ENCODE peak calls at places on chromosome 11, in ten cellular contexts. One of them, this sample, is unnamed.

GRCh38 chr11:35980646-35981402 is 37.0 kb downstream of the LDLRAD3 start:
- DNase-seq in mesendoderm: no peak
- DNase-seq in colonic mucosa: no peak
- DNase-seq in HCT116: no peak
- DNase-seq in thoracic aorta: no peak
- DNase-seq in SJSA1: no peak
- DNase-seq in A549: no peak
- DNase-seq in naive thymus-derived CD4-positive, alpha-beta T cell: no peak
- DNase-seq in heart left ventricle: no peak
- DNase-seq in aorta: no peak
- DNase-seq in this sample: no peak

GRCh38 chr11:112811781-112812180 is 149.4 kb upstream of the NCAM1 start:
- DNase-seq in mesendoderm: no peak
- DNase-seq in colonic mucosa: no peak
- DNase-seq in HCT116: no peak
- DNase-seq in thoracic aorta: no peak
- DNase-seq in SJSA1: no peak
- DNase-seq in A549: no peak
- DNase-seq in naive thymus-derived CD4-positive, alpha-beta T cell: no peak
- DNase-seq in heart left ventricle: no peak
- DNase-seq in aorta: no peak
- DNase-seq in this sample: no peak

GRCh38 chr11:1372660-1373059 is 17.1 kb upstream of the BRSK2 start:
- DNase-seq in mesendoderm: no peak
- DNase-seq in colonic mucosa: no peak
- DNase-seq in HCT116: no peak
- DNase-seq in thoracic aorta: no peak
- DNase-seq in SJSA1: no peak
- DNase-seq in A549: no peak
- DNase-seq in naive thymus-derived CD4-positive, alpha-beta T cell: no peak
- DNase-seq in heart left ventricle: no peak
- DNase-seq in aorta: no peak
- DNase-seq in this sample: no peak

GRCh38 chr11:9600166-9600565 is 26.7 kb downstream of the WEE1 start:
- DNase-seq in mesendoderm: no peak
- DNase-seq in colonic mucosa: no peak
- DNase-seq in HCT116: no peak
- DNase-seq in thoracic aorta: no peak
- DNase-seq in SJSA1: no peak
- DNase-seq in A549: no peak
- DNase-seq in naive thymus-derived CD4-positive, alpha-beta T cell: no peak
- DNase-seq in heart left ventricle: no peak
- DNase-seq in aorta: no peak
- DNase-seq in this sample: no peak

GRCh38 chr11:105297463-105297862 is 157.9 kb upstream of the CARD18 start:
- DNase-seq in mesendoderm: no peak
- DNase-seq in colonic mucosa: no peak
- DNase-seq in HCT116: no peak
- DNase-seq in thoracic aorta: no peak
- DNase-seq in SJSA1: no peak
- DNase-seq in A549: no peak
- DNase-seq in naive thymus-derived CD4-positive, alpha-beta T cell: no peak
- DNase-seq in heart left ventricle: no peak
- DNase-seq in aorta: no peak
- DNase-seq in this sample: no peak

GRCh38 chr11:10302744-10303557 is 1.9 kb upstream of the ADM start:
- DNase-seq in mesendoderm: peak; percentile 72
- DNase-seq in colonic mucosa: peak; percentile 98
- DNase-seq in HCT116: no peak
- DNase-seq in thoracic aorta: peak; percentile 41
- DNase-seq in SJSA1: peak; percentile 77
- DNase-seq in A549: no peak
- DNase-seq in naive thymus-derived CD4-positive, alpha-beta T cell: peak; percentile 73
- DNase-seq in heart left ventricle: peak; percentile 90
- DNase-seq in aorta: peak; percentile 94
- DNase-seq in this sample: peak; percentile 74

GRCh38 chr11:92482502-92482901 is 257.9 kb downstream of the FAT3 start:
- DNase-seq in mesendoderm: peak; percentile 17
- DNase-seq in colonic mucosa: no peak
- DNase-seq in HCT116: no peak
- DNase-seq in thoracic aorta: no peak
- DNase-seq in SJSA1: no peak
- DNase-seq in A549: no peak
- DNase-seq in naive thymus-derived CD4-positive, alpha-beta T cell: no peak
- DNase-seq in heart left ventricle: no peak
- DNase-seq in aorta: no peak
- DNase-seq in this sample: no peak

GRCh38 chr11:116294630-116295029 is 478.2 kb downstream of the BUD13 start:
- DNase-seq in mesendoderm: peak; percentile 87
- DNase-seq in colonic mucosa: no peak
- DNase-seq in HCT116: no peak
- DNase-seq in thoracic aorta: no peak
- DNase-seq in SJSA1: no peak
- DNase-seq in A549: no peak
- DNase-seq in naive thymus-derived CD4-positive, alpha-beta T cell: no peak
- DNase-seq in heart left ventricle: no peak
- DNase-seq in aorta: no peak
- DNase-seq in this sample: no peak

GRCh38 chr11:69319255-69320106 is 25.5 kb downstream of the MYEOV start:
- DNase-seq in mesendoderm: no peak
- DNase-seq in colonic mucosa: no peak
- DNase-seq in HCT116: no peak
- DNase-seq in thoracic aorta: no peak
- DNase-seq in SJSA1: peak; percentile 68
- DNase-seq in A549: no peak
- DNase-seq in naive thymus-derived CD4-positive, alpha-beta T cell: no peak
- DNase-seq in heart left ventricle: no peak
- DNase-seq in aorta: no peak
- DNase-seq in this sample: no peak
- H3K4me1 ChIP-seq in mesendoderm: peaks cover 3% of the 10 kb centered on the region
- H3K4me1 ChIP-seq in colonic mucosa: no peaks in the 10 kb centered on the region
- H3K4me1 ChIP-seq in HCT116: peaks cover 13% of the 10 kb centered on the region
- H3K4me1 ChIP-seq in thoracic aorta: peaks cover 22% of the 10 kb centered on the region
- H3K4me1 ChIP-seq in SJSA1: peaks cover 62% of the 10 kb centered on the region
- H3K4me1 ChIP-seq in A549: peaks cover 28% of the 10 kb centered on the region
- H3K4me1 ChIP-seq in naive thymus-derived CD4-positive, alpha-beta T cell: no peaks in the 10 kb centered on the region
- H3K4me1 ChIP-seq in heart left ventricle: no peaks in the 10 kb centered on the region
- H3K4me1 ChIP-seq in aorta: peaks cover 11% of the 10 kb centered on the region
- H3K4me1 ChIP-seq in this sample: peaks cover 4% of the 10 kb centered on the region

GRCh38 chr11:111446404-111447152 is 65.6 kb downstream of the BTG4 start:
- DNase-seq in mesendoderm: peak; percentile 94
- DNase-seq in colonic mucosa: peak; percentile 90
- DNase-seq in HCT116: peak; percentile 85
- DNase-seq in thoracic aorta: peak; percentile 40
- DNase-seq in SJSA1: peak; percentile 71
- DNase-seq in A549: peak; percentile 83
- DNase-seq in naive thymus-derived CD4-positive, alpha-beta T cell: peak; percentile 91
- DNase-seq in heart left ventricle: peak; percentile 80
- DNase-seq in aorta: peak; percentile 85
- DNase-seq in this sample: peak; percentile 83
- H3K4me1 ChIP-seq in mesendoderm: no peaks in the 10 kb centered on the region
- H3K4me1 ChIP-seq in colonic mucosa: no peaks in the 10 kb centered on the region
- H3K4me1 ChIP-seq in HCT116: no peaks in the 10 kb centered on the region
- H3K4me1 ChIP-seq in thoracic aorta: no peaks in the 10 kb centered on the region
- H3K4me1 ChIP-seq in SJSA1: peaks cover 20% of the 10 kb centered on the region
- H3K4me1 ChIP-seq in A549: no peaks in the 10 kb centered on the region
- H3K4me1 ChIP-seq in naive thymus-derived CD4-positive, alpha-beta T cell: peaks cover 13% of the 10 kb centered on the region
- H3K4me1 ChIP-seq in heart left ventricle: no peaks in the 10 kb centered on the region
- H3K4me1 ChIP-seq in aorta: no peaks in the 10 kb centered on the region
- H3K4me1 ChIP-seq in this sample: peaks cover 18% of the 10 kb centered on the region

GRCh38 chr11:74447720-74448119 is 19.6 kb downstream of the KCNE3 start:
- DNase-seq in mesendoderm: no peak
- DNase-seq in colonic mucosa: no peak
- DNase-seq in HCT116: no peak
- DNase-seq in thoracic aorta: no peak
- DNase-seq in SJSA1: no peak
- DNase-seq in A549: no peak
- DNase-seq in naive thymus-derived CD4-positive, alpha-beta T cell: no peak
- DNase-seq in heart left ventricle: no peak
- DNase-seq in aorta: no peak
- DNase-seq in this sample: no peak

GRCh38 chr11:74452366-74452765 is 15.0 kb downstream of the KCNE3 start:
- DNase-seq in mesendoderm: no peak
- DNase-seq in colonic mucosa: no peak
- DNase-seq in HCT116: no peak
- DNase-seq in thoracic aorta: no peak
- DNase-seq in SJSA1: no peak
- DNase-seq in A549: no peak
- DNase-seq in naive thymus-derived CD4-positive, alpha-beta T cell: no peak
- DNase-seq in heart left ventricle: no peak
- DNase-seq in aorta: no peak
- DNase-seq in this sample: no peak

GRCh38 chr11:74450318-74450717 is 17.0 kb downstream of the KCNE3 start:
- DNase-seq in mesendoderm: no peak
- DNase-seq in colonic mucosa: no peak
- DNase-seq in HCT116: no peak
- DNase-seq in thoracic aorta: no peak
- DNase-seq in SJSA1: no peak
- DNase-seq in A549: no peak
- DNase-seq in naive thymus-derived CD4-positive, alpha-beta T cell: no peak
- DNase-seq in heart left ventricle: no peak
- DNase-seq in aorta: no peak
- DNase-seq in this sample: no peak

GRCh38 chr11:74449369-74449931 is 17.9 kb downstream of the KCNE3 start:
- DNase-seq in mesendoderm: peak; percentile 82
- DNase-seq in colonic mucosa: peak; percentile 63
- DNase-seq in HCT116: peak; percentile 57
- DNase-seq in thoracic aorta: no peak
- DNase-seq in SJSA1: peak; percentile 49
- DNase-seq in A549: peak; percentile 68
- DNase-seq in naive thymus-derived CD4-positive, alpha-beta T cell: peak; percentile 77
- DNase-seq in heart left ventricle: peak; percentile 70
- DNase-seq in aorta: no peak
- DNase-seq in this sample: peak; percentile 72

GRCh38 chr11:74453373-74453975 is 13.9 kb downstream of the KCNE3 start:
- DNase-seq in mesendoderm: peak; percentile 83
- DNase-seq in colonic mucosa: peak; percentile 86
- DNase-seq in HCT116: peak; percentile 65
- DNase-seq in thoracic aorta: no peak
- DNase-seq in SJSA1: peak; percentile 39
- DNase-seq in A549: peak; percentile 79
- DNase-seq in naive thymus-derived CD4-positive, alpha-beta T cell: peak; percentile 43
- DNase-seq in heart left ventricle: peak; percentile 50
- DNase-seq in aorta: peak; percentile 76
- DNase-seq in this sample: peak; percentile 36
- H3K4me1 ChIP-seq in mesendoderm: peaks cover 1% of the 10 kb centered on the region
- H3K4me1 ChIP-seq in colonic mucosa: no peaks in the 10 kb centered on the region
- H3K4me1 ChIP-seq in HCT116: no peaks in the 10 kb centered on the region
- H3K4me1 ChIP-seq in thoracic aorta: no peaks in the 10 kb centered on the region
- H3K4me1 ChIP-seq in SJSA1: no peaks in the 10 kb centered on the region
- H3K4me1 ChIP-seq in A549: peaks cover 12% of the 10 kb centered on the region
- H3K4me1 ChIP-seq in naive thymus-derived CD4-positive, alpha-beta T cell: no peaks in the 10 kb centered on the region
- H3K4me1 ChIP-seq in heart left ventricle: no peaks in the 10 kb centered on the region
- H3K4me1 ChIP-seq in aorta: no peaks in the 10 kb centered on the region
- H3K4me1 ChIP-seq in this sample: no peaks in the 10 kb centered on the region

GRCh38 chr11:74015919-74016684 is 7.2 kb upstream of the UCP3 start:
- DNase-seq in mesendoderm: no peak
- DNase-seq in colonic mucosa: no peak
- DNase-seq in HCT116: no peak
- DNase-seq in thoracic aorta: no peak
- DNase-seq in SJSA1: no peak
- DNase-seq in A549: no peak
- DNase-seq in naive thymus-derived CD4-positive, alpha-beta T cell: no peak
- DNase-seq in heart left ventricle: no peak
- DNase-seq in aorta: no peak
- DNase-seq in this sample: no peak
- H3K4me1 ChIP-seq in mesendoderm: no peaks in the 10 kb centered on the region
- H3K4me1 ChIP-seq in colonic mucosa: peaks cover 7% of the 10 kb centered on the region
- H3K4me1 ChIP-seq in HCT116: no peaks in the 10 kb centered on the region
- H3K4me1 ChIP-seq in thoracic aorta: peaks cover 26% of the 10 kb centered on the region
- H3K4me1 ChIP-seq in SJSA1: no peaks in the 10 kb centered on the region
- H3K4me1 ChIP-seq in A549: peaks cover 7% of the 10 kb centered on the region
- H3K4me1 ChIP-seq in naive thymus-derived CD4-positive, alpha-beta T cell: peaks cover 59% of the 10 kb centered on the region
- H3K4me1 ChIP-seq in heart left ventricle: no peaks in the 10 kb centered on the region
- H3K4me1 ChIP-seq in aorta: no peaks in the 10 kb centered on the region
- H3K4me1 ChIP-seq in this sample: peaks cover 93% of the 10 kb centered on the region

DNA sequence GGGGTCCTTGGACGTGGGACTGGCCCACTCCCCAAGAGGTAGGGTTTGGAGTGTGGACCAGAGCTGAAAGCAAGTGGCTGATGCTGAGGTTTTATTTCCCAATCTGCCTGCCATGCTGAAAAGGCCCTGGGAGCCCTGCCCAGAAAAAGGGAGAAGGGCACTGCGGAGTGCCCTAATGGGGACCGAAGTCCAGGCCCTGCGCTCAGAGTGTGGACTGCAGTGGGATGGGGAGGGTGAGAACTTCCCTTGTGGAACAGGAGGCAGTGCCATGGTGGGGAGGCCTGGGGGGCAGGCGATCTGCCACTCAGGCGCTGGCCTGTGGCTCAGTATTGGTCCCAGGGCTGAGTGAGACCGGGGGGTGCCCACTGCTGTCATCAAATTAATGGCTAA is 4.3 kb downstream of the GPR152 start:
- DNase-seq in mesendoderm: no peak
- DNase-seq in colonic mucosa: no peak
- DNase-seq in HCT116: no peak
- DNase-seq in thoracic aorta: no peak
- DNase-seq in SJSA1: no peak
- DNase-seq in A549: no peak
- DNase-seq in naive thymus-derived CD4-positive, alpha-beta T cell: no peak
- DNase-seq in heart left ventricle: no peak
- DNase-seq in aorta: no peak
- DNase-seq in this sample: no peak
- H3K4me1 ChIP-seq in mesendoderm: no peaks in the 10 kb centered on the region
- H3K4me1 ChIP-seq in colonic mucosa: no peaks in the 10 kb centered on the region
- H3K4me1 ChIP-seq in HCT116: peaks cover 3% of the 10 kb centered on the region
- H3K4me1 ChIP-seq in thoracic aorta: peaks cover 10% of the 10 kb centered on the region
- H3K4me1 ChIP-seq in SJSA1: peaks cover 22% of the 10 kb centered on the region
- H3K4me1 ChIP-seq in A549: peaks cover 8% of the 10 kb centered on the region
- H3K4me1 ChIP-seq in naive thymus-derived CD4-positive, alpha-beta T cell: peaks cover 56% of the 10 kb centered on the region
- H3K4me1 ChIP-seq in heart left ventricle: no peaks in the 10 kb centered on the region
- H3K4me1 ChIP-seq in aorta: no peaks in the 10 kb centered on the region
- H3K4me1 ChIP-seq in this sample: peaks cover 51% of the 10 kb centered on the region

GRCh38 chr11:96334219-96334618 is 8.8 kb downstream of the MAML2 start:
- DNase-seq in mesendoderm: no peak
- DNase-seq in colonic mucosa: no peak
- DNase-seq in HCT116: no peak
- DNase-seq in thoracic aorta: no peak
- DNase-seq in SJSA1: no peak
- DNase-seq in A549: no peak
- DNase-seq in naive thymus-derived CD4-positive, alpha-beta T cell: no peak
- DNase-seq in heart left ventricle: no peak
- DNase-seq in aorta: no peak
- DNase-seq in this sample: no peak
- H3K4me1 ChIP-seq in mesendoderm: peaks cover 8% of the 10 kb centered on the region
- H3K4me1 ChIP-seq in colonic mucosa: peaks cover 15% of the 10 kb centered on the region
- H3K4me1 ChIP-seq in HCT116: no peaks in the 10 kb centered on the region
- H3K4me1 ChIP-seq in thoracic aorta: peaks cover 79% of the 10 kb centered on the region
- H3K4me1 ChIP-seq in SJSA1: peaks cover 49% of the 10 kb centered on the region
- H3K4me1 ChIP-seq in A549: peaks cover 45% of the 10 kb centered on the region
- H3K4me1 ChIP-seq in naive thymus-derived CD4-positive, alpha-beta T cell: peaks cover 89% of the 10 kb centered on the region
- H3K4me1 ChIP-seq in heart left ventricle: peaks cover 4% of the 10 kb centered on the region
- H3K4me1 ChIP-seq in aorta: peaks cover 3% of the 10 kb centered on the region
- H3K4me1 ChIP-seq in this sample: peaks cover 95% of the 10 kb centered on the region